ENCODE peak calls at places on chromosomes 13 and 19, in four cellular contexts. D, U, S and O are unnamed samples.
A peak's percentile ranks its signal among the peaks of the same experiment; 100 is the strongest.

GRCh38 chr13:109281823-109282239 is 504.6 kb downstream of the IRS2 start:
- DNase-seq in D (no peak), U (no peak), S (no peak), O (no peak)

GRCh38 chr13:113843864-113844556 is 19.9 kb downstream of the GAS6 start:
- DNase-seq in D (no peak), U (no peak), S (no peak), O (no peak)

GRCh38 chr19:6481541-6482342 is at the start of gene DENND1C:
- DNase-seq in D (peak; percentile 40), U (peak; percentile 82), S (no peak), O (peak; percentile 87)

GRCh38 chr13:86403213-86403612 is 604.0 kb upstream of the SLITRK6 start:
- DNase-seq in D (no peak), U (no peak), S (peak; percentile 89), O (no peak)

GRCh38 chr19:45075215-45076028 is 856 bp downstream of the ZNF296 start:
- DNase-seq in D (peak; percentile 23), U (peak; percentile 62), S (peak; percentile 80), O (peak; percentile 60)

GRCh38 chr13:25267715-25268114 is 19.6 kb downstream of the MTMR6 start:
- DNase-seq in D (no peak), U (no peak), S (no peak), O (no peak)

GRCh38 chr19:13212759-13213330 is 62.6 kb downstream of the IER2 start:
- DNase-seq in D (peak; percentile 75), U (peak; percentile 89), S (peak; percentile 63), O (peak; percentile 86)

GRCh38 chr13:53342623-53343022 is 314.0 kb downstream of the OLFM4 start:
- DNase-seq in D (no peak), U (no peak), S (no peak), O (no peak)

GRCh38 chr19:30225615-30226463 is 146.3 kb upstream of the ZNF536 start:
- DNase-seq in D (no peak), U (no peak), S (peak; percentile 26), O (no peak)

GRCh38 chr19:57269515-57270250 is 10.6 kb upstream of the ZNF460 start:
- DNase-seq in D (no peak), U (no peak), S (no peak), O (no peak)

GRCh38 chr13:51895906-51896888 is 34.4 kb downstream of the CCDC70 start:
- DNase-seq in D (peak; percentile 11), U (peak; percentile 54), S (peak; percentile 49), O (peak; percentile 64)

GRCh38 chr19:5170329-5170745 is 170.3 kb downstream of the PTPRS start:
- DNase-seq in D (peak; percentile 48), U (peak; percentile 87), S (no peak), O (peak; percentile 76)

GRCh38 chr19:17949956-17950309 is 17.0 kb upstream of the KCNN1 start:
- DNase-seq in D (no peak), U (no peak), S (no peak), O (peak; percentile 25)